ENCODE peak calls at places on chromosomes 11 and 22, in four cellular contexts. A is HL-60, Z is K562, Q is GM12878. R is an unnamed sample.

GRCh38 chr11:15943418-15944197 is 412.7 kb downstream of the SOX6 start:
- DNase-seq in A (no peak), Z (no peak), Q (no peak), R (no peak)

GRCh38 chr11:100550298-100550697 is 136.8 kb upstream of the ARHGAP42 start:
- DNase-seq in A (no peak), Z (no peak), Q (no peak), R (no peak)

GRCh38 chr11:48083427-48083826 is 103.1 kb downstream of the PTPRJ start:
- DNase-seq in A (peak), Z (no peak), Q (no peak), R (no peak)

GRCh38 chr22:48567213-48567975 is 1260.3 kb downstream of the BRD1 start:
- DNase-seq in A (no peak), Z (no peak), Q (no peak), R (no peak)

GRCh38 chr11:27392715-27393114 is 29.7 kb upstream of the CCDC34 start:
- DNase-seq in A (no peak), Z (peak), Q (no peak), R (no peak)

GRCh38 chr22:49406047-49406650 is 421.5 kb downstream of the BRD1 start:
- DNase-seq in A (no peak), Z (no peak), Q (no peak), R (no peak)

GRCh38 chr11:74135516-74135840 is 35.3 kb downstream of the C2CD3 start:
- DNase-seq in A (no peak), Z (no peak), Q (no peak), R (no peak)

GRCh38 chr11:133040289-133040893 is 491.9 kb downstream of the OPCML start:
- DNase-seq in A (no peak), Z (no peak), Q (no peak), R (no peak)

GRCh38 chr22:42271191-42271813 is 849 bp upstream of the TCF20 start:
- DNase-seq in A (no peak), Z (no peak), Q (no peak), R (no peak)

GRCh38 chr11:76658231-76658630 is 12.3 kb downstream of the LRRC32 start:
- DNase-seq in A (no peak), Z (no peak), Q (no peak), R (no peak)

GRCh38 chr11:43944761-43945311 is 2.4 kb downstream of the C11orf96 start:
- DNase-seq in A (peak), Z (peak), Q (no peak), R (peak)

GRCh38 chr22:44231229-44231628 is 50.5 kb downstream of the PARVG start:
- DNase-seq in A (no peak), Z (no peak), Q (no peak), R (no peak)

GRCh38 chr22:40178417-40179409 is 988 bp downstream of the TNRC6B start:
- DNase-seq in A (peak), Z (no peak), Q (no peak), R (no peak)

GRCh38 chr11:96246718-96247540 is 96.1 kb downstream of the MAML2 start:
- DNase-seq in A (peak), Z (no peak), Q (no peak), R (no peak)

GRCh38 chr11:24496371-24496727 is 504 bp upstream of the LUZP2 start:
- DNase-seq in A (no peak), Z (no peak), Q (no peak), R (no peak)

GRCh38 chr22:42397332-42398246 is 34.6 kb downstream of the NFAM1 start:
- DNase-seq in A (peak), Z (no peak), Q (peak), R (peak)

GRCh38 chr22:25497269-25497668 is 67.2 kb upstream of the GRK3 start:
- DNase-seq in A (no peak), Z (no peak), Q (no peak), R (no peak)

GRCh38 chr11:35815556-35816315 is 128.1 kb upstream of the LDLRAD3 start:
- DNase-seq in A (no peak), Z (no peak), Q (no peak), R (no peak)

GRCh38 chr11:86765146-86765663 is 35.1 kb upstream of the PRSS23 start:
- DNase-seq in A (no peak), Z (no peak), Q (no peak), R (no peak)

GRCh38 chr22:34842630-34843029 is 223.3 kb upstream of the ISX start:
- DNase-seq in A (no peak), Z (no peak), Q (no peak), R (no peak)

GRCh38 chr22:48224332-48224731 is 1461.9 kb downstream of the TBC1D22A start:
- DNase-seq in A (no peak), Z (no peak), Q (no peak), R (no peak)

GRCh38 chr11:128324531-128325141 is 262.7 kb downstream of the ETS1 start:
- DNase-seq in A (no peak), Z (no peak), Q (no peak), R (no peak)

GRCh38 chr11:111733009-111733408 is 33.2 kb downstream of the PPP2R1B start:
- DNase-seq in A (no peak), Z (no peak), Q (no peak), R (no peak)

GRCh38 chr11:111730031-111730430 is 36.2 kb downstream of the PPP2R1B start:
- DNase-seq in A (no peak), Z (no peak), Q (no peak), R (no peak)

GRCh38 chr11:111731839-111732238 is 34.4 kb downstream of the PPP2R1B start:
- DNase-seq in A (no peak), Z (no peak), Q (no peak), R (no peak)

GRCh38 chr11:111729441-111729840 is 36.7 kb downstream of the PPP2R1B start:
- DNase-seq in A (no peak), Z (no peak), Q (no peak), R (no peak)

GRCh38 chr11:111730871-111731591 is 35.2 kb downstream of the PPP2R1B start:
- DNase-seq in A (no peak), Z (no peak), Q (no peak), R (no peak)
- TF ChIP-seq SPI1 in A (no peak), Z (no peak), Q (no peak), R (no peak)

DNA sequence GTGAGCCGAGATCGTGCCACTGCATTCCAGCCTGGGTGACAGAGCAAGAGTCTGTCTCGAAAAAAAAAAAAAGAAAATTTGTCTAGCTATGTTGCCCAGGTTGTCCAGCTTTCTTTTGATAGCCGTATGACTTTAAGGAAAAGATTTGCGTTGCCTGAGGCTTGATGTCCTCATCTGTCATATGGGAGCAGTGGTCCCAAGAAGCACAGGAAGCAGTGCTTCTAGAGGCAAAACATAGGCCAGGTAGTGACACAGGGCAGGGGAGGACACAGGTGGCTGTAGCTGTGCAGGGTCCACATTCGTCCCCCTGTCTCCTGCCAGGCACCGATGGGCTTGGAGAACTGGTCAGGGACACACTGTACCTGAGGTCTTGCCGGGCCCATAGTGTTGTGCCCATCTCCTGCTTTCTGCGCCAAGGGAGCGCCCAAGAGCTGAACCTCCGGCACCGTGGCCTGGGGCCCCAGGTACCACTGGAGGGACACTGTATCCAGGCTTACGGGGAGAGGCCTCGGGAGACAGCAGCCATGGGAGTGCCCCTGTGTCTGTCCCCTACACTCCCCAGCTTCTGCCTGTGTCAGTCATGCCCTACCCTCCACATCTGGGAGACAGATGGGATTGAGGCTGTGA is 1.4 kb downstream of the LRRC74B start:
- DNase-seq in A (no peak), Z (no peak), Q (no peak), R (no peak)
- TF ChIP-seq SPI1 in A (no peak), Z (no peak), Q (no peak), R (no peak)

DNA sequence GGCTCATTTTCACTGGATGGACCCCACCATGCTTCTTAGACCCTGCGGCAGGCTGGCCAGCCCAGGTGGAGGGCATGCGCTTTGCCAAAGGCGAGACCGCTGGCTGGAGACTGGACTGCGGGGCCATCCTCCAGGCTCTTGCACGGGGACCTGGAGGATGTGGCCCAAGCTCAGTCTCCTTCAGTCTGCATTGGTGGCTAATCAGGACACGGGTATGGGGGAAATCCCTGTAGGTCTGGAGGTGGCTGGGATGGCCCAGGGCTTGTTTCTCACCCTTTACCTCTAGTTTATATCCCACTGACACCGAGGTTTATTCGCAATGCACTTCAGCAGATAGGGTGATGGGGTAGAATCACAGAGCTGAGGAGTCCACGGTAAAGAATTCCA is 45.0 kb downstream of the BCR start:
- DNase-seq in A (no peak), Z (peak), Q (no peak), R (no peak)
- TF ChIP-seq SPI1 in A (no peak), Z (no peak), Q (no peak), R (no peak)

DNA sequence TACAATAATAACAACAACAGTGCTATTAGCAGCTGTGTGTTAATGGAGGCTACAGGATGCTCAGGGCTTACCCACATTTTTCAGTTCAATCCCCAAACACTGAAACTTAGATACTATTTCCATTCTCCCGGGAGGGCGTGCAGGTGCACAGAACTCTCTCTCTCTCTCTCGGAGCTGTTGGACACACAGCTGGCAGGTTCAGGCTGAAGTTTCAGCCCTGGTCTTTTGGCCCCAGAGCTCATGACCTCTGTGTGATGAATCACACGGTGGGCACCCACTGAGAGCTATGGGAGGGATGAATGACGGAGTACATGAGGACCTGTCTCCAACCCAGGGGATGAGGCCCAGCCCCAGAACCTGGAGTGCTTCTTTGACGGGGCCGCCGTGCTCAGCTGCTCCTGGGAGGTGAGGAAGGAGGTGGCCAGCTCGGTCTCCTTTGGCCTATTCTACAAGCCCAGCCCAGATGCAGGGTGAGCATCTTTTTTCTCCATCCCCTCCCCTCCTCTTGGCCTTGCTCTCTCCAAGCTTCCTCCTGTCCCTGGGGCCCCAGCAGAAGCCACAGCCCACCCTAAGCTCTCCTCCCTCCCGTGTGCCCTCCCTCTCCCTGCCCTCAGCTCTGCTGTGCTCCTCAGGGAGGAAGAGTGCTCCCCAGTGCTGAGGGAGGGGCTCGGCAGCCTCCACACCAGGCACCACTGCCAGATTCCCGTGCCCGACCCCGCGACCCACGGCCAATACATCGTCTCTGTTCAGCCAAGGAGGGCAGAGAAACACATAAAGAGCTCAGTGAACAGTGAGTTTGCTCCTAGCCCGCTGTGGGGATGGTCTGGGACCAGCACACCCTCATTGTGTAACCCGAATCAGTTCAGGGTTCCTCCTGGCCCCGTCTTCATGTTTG is 16.9 kb downstream of the CSF2RB start:
- DNase-seq in A (no peak), Z (no peak), Q (no peak), R (no peak)
- TF ChIP-seq SPI1 in A (no peak), Z (no peak), Q (no peak), R (no peak)

GRCh38 chr11:19160839-19161238 is 40.9 kb downstream of the CSRP3 start:
- DNase-seq in A (no peak), Z (no peak), Q (no peak), R (no peak)
- TF ChIP-seq SPI1 in A (no peak), Z (no peak), Q (no peak), R (no peak)

GRCh38 chr22:46432164-46433068 is 96.9 kb downstream of the TRMU start:
- DNase-seq in A (peak), Z (no peak), Q (no peak), R (peak)
- TF ChIP-seq SPI1 in A (no peak), Z (no peak), Q (peak), R (no peak)

GRCh38 chr22:20992056-20992442 is 9.9 kb downstream of the THAP7 start:
- DNase-seq in A (no peak), Z (no peak), Q (no peak), R (no peak)

GRCh38 chr22:20989323-20990138 is 7.4 kb downstream of the LZTR1 start:
- DNase-seq in A (peak), Z (no peak), Q (no peak), R (no peak)

GRCh38 chr22:20991252-20992055 is 9.4 kb downstream of the LZTR1 start:
- DNase-seq in A (no peak), Z (no peak), Q (no peak), R (no peak)

GRCh38 chr22:20988573-20989322 is 6.7 kb downstream of the LZTR1 start:
- DNase-seq in A (no peak), Z (no peak), Q (no peak), R (no peak)

GRCh38 chr22:20990184-20991180 is 8.4 kb downstream of the LZTR1 start:
- DNase-seq in A (no peak), Z (no peak), Q (no peak), R (no peak)
- TF ChIP-seq SPI1 in A (no peak), Z (no peak), Q (no peak), R (no peak)

DNA sequence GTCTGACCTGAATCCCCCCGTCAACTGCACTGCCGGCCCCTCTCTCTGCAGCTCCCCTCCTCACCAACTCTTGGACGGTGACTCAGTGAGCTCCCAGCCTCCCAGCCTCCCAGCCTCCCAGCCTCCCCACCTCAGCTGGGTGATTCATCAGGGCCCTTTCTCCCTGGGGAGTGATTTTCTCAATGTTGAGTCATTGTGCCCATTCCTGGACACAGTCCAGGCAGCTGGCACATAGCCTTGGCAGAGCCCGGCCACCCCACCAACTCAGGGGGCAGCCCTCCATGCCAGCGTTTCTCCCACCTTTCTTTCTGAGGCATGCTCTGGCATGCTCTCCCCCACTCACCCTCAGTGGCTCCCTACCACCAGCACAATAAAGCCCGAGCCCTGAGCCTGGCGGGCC is 30.7 kb downstream of the PDE2A start:
- DNase-seq in A (no peak), Z (no peak), Q (no peak), R (no peak)
- TF ChIP-seq SPI1 in A (no peak), Z (no peak), Q (no peak), R (no peak)

GRCh38 chr11:83764643-83765042 is 478.5 kb upstream of the CCDC90B start:
- DNase-seq in A (no peak), Z (no peak), Q (no peak), R (no peak)
- TF ChIP-seq SPI1 in A (no peak), Z (no peak), Q (no peak), R (no peak)

DNA sequence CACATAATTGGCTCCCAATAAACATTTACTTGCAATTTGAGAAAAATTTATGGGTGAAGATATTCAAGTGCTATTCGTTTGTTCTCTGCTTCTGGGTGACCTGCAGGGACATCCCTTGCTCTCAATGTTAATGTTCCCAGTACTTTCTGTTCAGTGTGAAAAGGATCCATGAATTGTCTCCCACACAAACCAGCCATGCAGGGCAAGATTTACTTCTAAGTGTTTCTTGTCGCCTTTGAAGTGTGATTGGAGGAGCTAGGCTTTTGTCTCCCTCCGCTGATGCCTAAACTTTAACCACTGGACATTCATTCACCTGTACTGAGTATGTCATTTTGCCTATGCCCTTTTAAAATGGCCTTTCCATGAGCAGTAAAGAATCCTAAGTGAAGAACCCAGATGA is 66.4 kb upstream of the ADA2 start:
- DNase-seq in A (no peak), Z (no peak), Q (no peak), R (no peak)
- TF ChIP-seq SPI1 in A (no peak), Z (no peak), Q (no peak), R (no peak)

R was measured in GM12891.